ENCODE peak calls at places on chromosomes 5 and 9, in six cellular contexts. P, I, J, O, D and E are unnamed samples.

GRCh38 chr9:93126825-93127368 is 7.2 kb downstream of the NINJ1 start:
- DNase-seq in P (no peak), J (peak), D (peak), I (no peak), O (no peak), E (no peak)

GRCh38 chr9:114017741-114018715 is 60.1 kb downstream of the AMBP start:
- DNase-seq in P (no peak), O (no peak), D (no peak), J (no peak), I (no peak), E (no peak)

GRCh38 chr5:107739661-107740060 is 68.9 kb upstream of the EFNA5 start:
- DNase-seq in I (no peak), P (no peak), O (no peak), J (no peak), D (no peak), E (no peak)

GRCh38 chr5:93790401-93790800 is 49.0 kb upstream of the POU5F2 start:
- DNase-seq in O (no peak), I (no peak), D (no peak), J (no peak), P (no peak), E (no peak)

GRCh38 chr9:77898864-77899263 is 132.7 kb downstream of the GNAQ start:
- DNase-seq in P (no peak), I (no peak), O (no peak), J (no peak), D (no peak), E (no peak)

GRCh38 chr5:179243333-179243732 is 101.9 kb downstream of the ADAMTS2 start:
- DNase-seq in P (no peak), J (no peak), D (no peak), I (no peak), O (no peak), E (peak)

GRCh38 chr5:89232139-89232603 is 349.2 kb upstream of the MEF2C start:
- DNase-seq in O (no peak), J (no peak), P (no peak), D (no peak), I (no peak), E (no peak)

GRCh38 chr9:113624721-113625120 is 161.2 kb downstream of the RGS3 start:
- DNase-seq in J (no peak), I (no peak), P (no peak), D (no peak), O (no peak), E (peak)

GRCh38 chr9:93161801-93162635 is 21.9 kb upstream of the WNK2 start:
- DNase-seq in P (no peak), I (no peak), D (no peak), O (no peak), J (no peak), E (no peak)

GRCh38 chr9:112503170-112503569 is 16.5 kb downstream of the KIAA1958 start:
- DNase-seq in O (no peak), P (no peak), I (no peak), D (no peak), J (no peak), E (no peak)

GRCh38 chr5:132479812-132480441 is 10.6 kb downstream of the IRF1 start:
- DNase-seq in D (no peak), P (no peak), J (no peak), I (peak), O (no peak), E (no peak)

GRCh38 chr9:100216178-100216787 is 117.2 kb downstream of the INVS start:
- DNase-seq in J (no peak), I (peak), O (peak), P (peak), D (peak), E (no peak)

GRCh38 chr5:111935835-111936234 is 178.8 kb upstream of the NREP start:
- DNase-seq in J (no peak), I (no peak), O (no peak), P (no peak), D (no peak), E (no peak)

GRCh38 chr5:154446183-154447073 is 631 bp downstream of the SAP30L start:
- DNase-seq in D (no peak), J (peak), I (peak), P (no peak), O (peak), E (no peak)

GRCh38 chr5:78648359-78649219 is at the start of gene LHFPL2:
- DNase-seq in J (peak), D (no peak), P (no peak), O (peak), I (no peak), E (no peak)

GRCh38 chr5:124660229-124661093 is 86.0 kb downstream of the ZNF608 start:
- DNase-seq in D (no peak), O (no peak), J (no peak), P (no peak), I (no peak), E (no peak)

GRCh38 chr9:101235105-101235866 is 149.5 kb downstream of the BAAT start:
- DNase-seq in I (no peak), O (no peak), J (no peak), D (peak), P (no peak), E (peak)

GRCh38 chr5:132926437-132926836 is 37.0 kb downstream of the AFF4 start:
- DNase-seq in I (no peak), J (no peak), P (no peak), D (no peak), O (no peak), E (no peak)

GRCh38 chr9:100426532-100427365 is at the start of gene MSANTD3:
- DNase-seq in D (no peak), J (peak), P (no peak), I (peak), O (peak), E (peak)